ENCODE peak calls at places on chromosome 16, in eight cellular contexts. I is CD8-positive, alpha-beta memory T cell; Z is skeletal muscle cell; Y is prostate gland; D is NT2/D1; S is brain microvascular endothelial cell; M is SJCRH30; W is fibroblast of mammary gland. T is an unnamed sample.

GRCh38 chr16:4244881-4245280 is 3.0 kb upstream of the SRL start:
- DNase-seq in Z (no peak), S (no peak), D (no peak), W (no peak), I (no peak), Y (no peak), M (peak), T (no peak)

GRCh38 chr16:57039148-57039812 is 49.9 kb downstream of the NLRC5 start:
- DNase-seq in S (peak), M (peak), I (peak), W (peak), Y (no peak), Z (peak), D (no peak), T (peak)

GRCh38 chr16:27721548-27722265 is 171.8 kb downstream of the KATNIP start:
- DNase-seq in I (no peak), S (peak), W (peak), D (no peak), Y (no peak), M (peak), Z (peak), T (peak)

GRCh38 chr16:4948903-4949766 is 9.0 kb upstream of the SEC14L5 start:
- DNase-seq in D (no peak), M (no peak), Y (no peak), Z (no peak), S (no peak), I (no peak), W (no peak), T (no peak)

GRCh38 chr16:72434159-72434558 is 262.2 kb upstream of the PMFBP1 start:
- DNase-seq in W (peak), Y (no peak), Z (peak), I (no peak), M (peak), S (no peak), D (peak), T (peak)

GRCh38 chr16:69644790-69645189 is 79.0 kb downstream of the NFAT5 start:
- DNase-seq in S (no peak), W (no peak), M (no peak), Z (no peak), Y (no peak), D (no peak), I (no peak), T (no peak)

GRCh38 chr16:1918312-1918889 is at the start of gene HS3ST6:
- DNase-seq in I (no peak), Y (no peak), D (no peak), S (no peak), Z (no peak), M (no peak), W (no peak), T (no peak)

GRCh38 chr16:27611340-27611739 is 61.4 kb downstream of the KATNIP start:
- DNase-seq in W (no peak), S (no peak), Z (no peak), I (no peak), D (no peak), Y (no peak), M (no peak), T (no peak)

GRCh38 chr16:5234295-5235050 is 136.9 kb upstream of the EEF2KMT start:
- DNase-seq in I (no peak), Z (no peak), W (no peak), Y (no peak), M (no peak), D (no peak), S (no peak), T (no peak)

GRCh38 chr16:720990-721764 is at the start of gene ANTKMT:
- DNase-seq in M (peak), D (peak), S (peak), W (peak), I (peak), Z (no peak), Y (peak), T (peak)

GRCh38 chr16:88477631-88478030 is 24.6 kb downstream of the ZFPM1 start:
- DNase-seq in D (no peak), M (no peak), Y (no peak), I (no peak), Z (no peak), W (no peak), S (no peak), T (no peak)

GRCh38 chr16:81937305-81938038 is 73.8 kb downstream of the SDR42E1 start:
- DNase-seq in W (no peak), S (peak), D (no peak), I (no peak), Y (no peak), M (peak), Z (no peak), T (peak)

GRCh38 chr16:24174504-24174903 is 81.6 kb upstream of the CACNG3 start:
- DNase-seq in W (no peak), D (no peak), I (no peak), Z (no peak), S (no peak), Y (no peak), M (no peak), T (no peak)

GRCh38 chr16:53692146-53692545 is 11.5 kb downstream of the RPGRIP1L start:
- DNase-seq in S (no peak), I (no peak), Y (no peak), W (no peak), D (no peak), M (no peak), Z (no peak), T (no peak)

GRCh38 chr16:2030036-2030435 is 3.3 kb downstream of the NHERF2 start:
- DNase-seq in M (no peak), Z (no peak), Y (no peak), S (no peak), I (no peak), D (no peak), W (no peak), T (no peak)

GRCh38 chr16:11576427-11577289 is 10.1 kb downstream of the LITAF start:
- DNase-seq in I (no peak), M (no peak), Z (no peak), D (no peak), W (no peak), S (no peak), Y (no peak), T (no peak)

GRCh38 chr16:80404847-80405246 is 135.9 kb upstream of the DYNLRB2 start:
- DNase-seq in S (no peak), D (no peak), W (no peak), I (no peak), M (no peak), Y (no peak), Z (no peak), T (no peak)

GRCh38 chr16:13377143-13377542 is 475.7 kb downstream of the SHISA9 start:
- DNase-seq in Z (no peak), W (no peak), D (no peak), M (no peak), S (no peak), Y (no peak), I (no peak), T (no peak)

GRCh38 chr16:54281535-54282201 is 4.9 kb downstream of the IRX3 start:
- DNase-seq in W (no peak), Z (no peak), Y (no peak), D (no peak), M (no peak), I (no peak), S (no peak), T (no peak)

GRCh38 chr16:9665851-9666271 is 516.4 kb downstream of the GRIN2A start:
- DNase-seq in D (no peak), I (no peak), M (no peak), W (no peak), Y (no peak), S (no peak), Z (no peak), T (no peak)

GRCh38 chr16:65002265-65002664 is 119.6 kb downstream of the CDH11 start:
- DNase-seq in Y (no peak), W (peak), D (no peak), S (peak), M (peak), Z (peak), I (no peak), T (peak)

GRCh38 chr16:1734123-1734522 is 28.1 kb downstream of the MAPK8IP3 start:
- DNase-seq in D (no peak), I (no peak), S (no peak), M (no peak), Y (no peak), W (no peak), Z (no peak), T (no peak)

GRCh38 chr16:71328151-71328550 is 30.4 kb upstream of the CALB2 start:
- DNase-seq in Y (no peak), S (no peak), W (no peak), D (no peak), M (no peak), Z (no peak), I (no peak), T (no peak)

GRCh38 chr16:70151941-70152509 is 21.6 kb upstream of the CLEC18C start:
- DNase-seq in I (no peak), Y (no peak), Z (no peak), D (no peak), W (no peak), M (no peak), S (no peak), T (no peak)

GRCh38 chr16:85210423-85211169 is 98.3 kb upstream of the CIBAR2 start:
- DNase-seq in W (peak), Z (no peak), D (no peak), I (no peak), S (peak), M (no peak), Y (no peak), T (peak)

GRCh38 chr16:20830372-20830771 is 24.0 kb downstream of the REXO5 start:
- DNase-seq in W (no peak), M (no peak), I (no peak), Z (no peak), Y (no peak), D (no peak), S (no peak), T (no peak)

GRCh38 chr16:72976047-72976746 is 71.7 kb downstream of the ZFHX3 start:
- DNase-seq in Y (no peak), S (no peak), I (no peak), D (no peak), W (no peak), M (no peak), Z (no peak), T (no peak)

GRCh38 chr16:31142109-31143035 is 6.8 kb upstream of the PRSS8 start:
- DNase-seq in I (peak), M (peak), D (peak), Z (peak), S (peak), Y (peak), W (peak), T (peak)

GRCh38 chr16:31145398-31145990 is 4.4 kb downstream of the PRSS36 start:
- DNase-seq in Z (no peak), D (no peak), W (no peak), M (no peak), S (no peak), Y (no peak), I (no peak), T (no peak)

GRCh38 chr16:31141489-31142108 is 6.1 kb upstream of the PRSS8 start:
- DNase-seq in S (peak), W (peak), M (no peak), D (no peak), Y (no peak), Z (peak), I (peak), T (no peak)

GRCh38 chr16:31143889-31144148 is 6.0 kb downstream of the PRSS36 start:
- DNase-seq in S (no peak), I (no peak), M (no peak), Z (no peak), W (no peak), Y (no peak), D (no peak), T (no peak)

DNA sequence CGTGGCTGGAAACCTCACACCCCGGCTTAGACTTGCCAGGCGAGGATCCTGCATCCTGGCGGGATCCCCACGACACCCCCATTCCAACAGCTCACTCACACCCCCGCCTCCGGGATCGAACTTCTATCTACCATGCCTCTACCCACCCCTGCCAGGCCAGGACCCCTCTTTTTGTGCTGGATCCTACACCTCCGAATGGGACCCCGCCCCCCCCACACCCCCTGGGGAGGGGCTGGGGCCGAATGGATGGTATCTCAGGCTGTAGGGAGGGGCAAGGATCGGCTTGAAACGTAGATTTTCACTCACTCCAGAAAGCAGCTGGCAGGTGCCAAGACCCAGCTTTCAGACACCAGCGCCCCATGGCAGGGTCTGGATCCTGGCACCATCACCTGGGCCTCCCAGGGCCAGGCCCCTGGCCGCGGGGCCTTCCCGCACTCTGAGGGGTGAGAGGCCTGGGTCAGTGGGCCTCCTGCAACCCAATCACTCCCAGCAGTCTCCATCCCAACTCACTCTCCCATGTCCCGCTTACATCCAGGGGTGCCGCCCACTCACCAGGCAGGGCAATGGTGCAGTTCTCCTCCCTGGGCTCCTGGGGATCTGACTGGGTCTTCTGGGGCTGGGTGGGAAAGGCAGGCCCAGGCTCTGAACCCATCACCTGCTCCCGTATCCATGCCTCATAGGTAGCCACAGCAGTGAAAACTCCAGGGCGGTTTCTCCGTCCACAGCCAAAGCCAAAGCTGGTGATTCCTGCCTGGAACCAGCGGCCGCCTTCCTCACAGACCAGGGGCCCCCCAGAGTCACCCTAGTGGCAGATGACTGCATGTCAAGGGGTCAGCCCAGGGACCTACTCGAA is 6.6 kb downstream of the PRSS36 start:
- DNase-seq in W (no peak), D (no peak), S (no peak), Y (no peak), Z (no peak), M (no peak), I (no peak), T (no peak)
- H3K4me3 ChIP-seq in W (no peak), D (peak), S (no peak), Y (peak), Z (peak), M (peak), I (peak), T (peak)

DNA sequence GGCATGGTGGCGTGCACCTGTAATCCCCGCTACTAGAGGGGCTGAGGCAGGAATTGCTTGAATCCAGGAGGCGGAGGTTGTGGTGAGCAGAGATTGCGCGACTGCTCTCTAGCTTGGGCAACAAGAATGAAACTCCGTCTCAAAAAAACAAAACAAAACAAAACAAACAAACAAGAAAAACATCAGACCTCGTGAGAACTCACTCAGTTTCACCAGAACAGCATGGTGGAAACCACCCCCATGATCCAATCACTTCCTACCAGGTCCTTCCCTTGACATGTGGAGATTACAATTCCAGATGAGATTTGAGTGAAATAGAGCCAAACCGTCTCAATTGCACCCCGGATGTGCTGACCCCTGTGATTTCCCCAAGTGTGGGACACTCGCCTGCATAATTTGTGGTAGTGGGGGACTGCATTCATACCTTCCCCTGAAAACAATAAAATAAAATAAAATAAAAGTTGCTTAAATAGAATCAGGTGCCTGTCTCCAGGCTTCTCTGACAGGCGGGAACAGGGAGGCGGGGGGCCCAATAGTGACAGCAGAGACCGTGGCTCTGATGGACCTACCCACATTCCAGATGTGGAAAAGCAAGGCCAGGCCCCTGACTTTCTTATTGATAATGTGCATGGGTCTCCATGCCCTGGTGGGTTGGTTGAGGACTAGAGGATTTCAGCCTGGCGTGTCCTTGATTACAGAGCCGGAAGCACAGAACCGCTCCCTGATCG is 13.1 kb downstream of the ZSCAN10 start:
- DNase-seq in S (no peak), I (no peak), Y (no peak), M (no peak), Z (no peak), D (no peak), W (no peak), T (no peak)
- H3K4me3 ChIP-seq in S (no peak), I (no peak), Y (no peak), M (no peak), Z (no peak), D (no peak), W (no peak), T (no peak)

GRCh38 chr16:3183445-3184139 is 4.4 kb upstream of the OR1F1 start:
- DNase-seq in I (no peak), W (no peak), S (no peak), Y (no peak), D (no peak), M (no peak), Z (no peak), T (no peak)

GRCh38 chr16:3175157-3176153 is 12.5 kb upstream of the OR1F1 start:
- DNase-seq in I (no peak), D (no peak), Z (no peak), M (no peak), Y (no peak), S (peak), W (peak), T (no peak)

GRCh38 chr16:3179651-3180050 is 8.4 kb upstream of the OR1F1 start:
- DNase-seq in Z (no peak), W (no peak), D (no peak), Y (no peak), I (no peak), M (no peak), S (no peak), T (no peak)

GRCh38 chr16:3182608-3183444 is 5.2 kb upstream of the OR1F1 start:
- DNase-seq in Y (no peak), I (peak), W (peak), M (peak), Z (no peak), D (no peak), S (peak), T (no peak)

GRCh38 chr16:3180445-3180878 is 7.5 kb upstream of the OR1F1 start:
- DNase-seq in Y (no peak), Z (no peak), S (peak), I (no peak), D (no peak), M (no peak), W (no peak), T (peak)
- H3K4me3 ChIP-seq in Y (no peak), Z (no peak), S (no peak), I (no peak), D (no peak), M (no peak), W (peak), T (no peak)

GRCh38 chr16:26186221-26186620 is 494.5 kb downstream of the HS3ST4 start:
- DNase-seq in W (no peak), M (no peak), Z (no peak), D (no peak), Y (no peak), S (no peak), I (no peak), T (no peak)
- H3K4me3 ChIP-seq in W (no peak), M (no peak), Z (no peak), D (no peak), Y (no peak), S (no peak), I (no peak), T (no peak)

T was measured in foreskin fibroblast.